ENCODE peak calls at places on chromosome 20, in six cellular contexts. Q, U, F, R, T and D are unnamed samples.

GRCh38 chr20:50806126-50806768 is 11.4 kb downstream of the BCAS4 start:
- DNase-seq in U (no peak), Q (no peak), T (no peak), F (no peak), R (no peak), D (no peak)

GRCh38 chr20:2693286-2693995 is 861 bp downstream of the EBF4 start:
- DNase-seq in Q (no peak), R (peak; percentile 12), F (no peak), T (peak; percentile 59), U (peak; percentile 56), D (peak; percentile 46)

GRCh38 chr20:3277686-3278465 is 38.9 kb upstream of the SLC4A11 start:
- DNase-seq in Q (no peak), T (no peak), F (no peak), U (no peak), R (no peak), D (no peak)

GRCh38 chr20:39532205-39532604 is 570.1 kb downstream of the DHX35 start:
- DNase-seq in U (no peak), R (no peak), Q (no peak), F (no peak), T (no peak), D (no peak)

GRCh38 chr20:53676987-53677386 is 83.3 kb upstream of the ZNF217 start:
- DNase-seq in T (no peak), F (no peak), U (no peak), R (no peak), Q (no peak), D (no peak)

GRCh38 chr20:36491901-36492617 is 49.3 kb upstream of the MYL9 start:
- DNase-seq in U (no peak), Q (no peak), F (no peak), T (peak; percentile 80), R (peak; percentile 42), D (peak; percentile 56)

GRCh38 chr20:16441526-16442164 is 131.6 kb downstream of the KIF16B start:
- DNase-seq in U (no peak), F (no peak), T (no peak), R (no peak), Q (no peak), D (no peak)

GRCh38 chr20:59933296-59933848 is at the start of gene SYCP2:
- DNase-seq in Q (no peak), T (peak; percentile 75), U (no peak), R (peak; percentile 50), F (no peak), D (peak; percentile 76)

GRCh38 chr20:21501184-21501583 is 12.7 kb downstream of the NKX2-2 start:
- DNase-seq in Q (no peak), F (no peak), R (no peak), T (no peak), U (no peak), D (no peak)

GRCh38 chr20:36591854-36592641 is 13.5 kb upstream of the RAB5IF start:
- DNase-seq in F (peak; percentile 38), R (peak; percentile 32), Q (no peak), U (peak; percentile 53), T (no peak), D (peak; percentile 77)

GRCh38 chr20:1816384-1817381 is 78.5 kb upstream of the SIRPA start:
- DNase-seq in T (peak; percentile 57), Q (peak; percentile 47), F (peak; percentile 95), R (peak; percentile 56), U (no peak), D (no peak)

GRCh38 chr20:51767018-51767866 is 948 bp downstream of the ATP9A start:
- DNase-seq in T (peak; percentile 48), Q (peak; percentile 93), F (peak; percentile 97), R (peak; percentile 49), U (peak; percentile 77), D (peak; percentile 39)

GRCh38 chr20:21607971-21608735 is 94.3 kb upstream of the NKX2-2 start:
- DNase-seq in F (peak; percentile 21), T (no peak), U (no peak), R (no peak), Q (no peak), D (no peak)

GRCh38 chr20:20002101-20002998 is 14.8 kb upstream of the NAA20 start:
- DNase-seq in Q (peak; percentile 76), F (peak; percentile 46), U (no peak), R (no peak), T (no peak), D (no peak)

GRCh38 chr20:60062431-60063336 is 104.5 kb downstream of the CDH26 start:
- DNase-seq in R (no peak), Q (peak; percentile 26), T (no peak), U (no peak), F (no peak), D (no peak)

GRCh38 chr20:53943522-53944291 is 126.7 kb downstream of the BCAS1 start:
- DNase-seq in T (no peak), F (peak; percentile 70), U (peak; percentile 57), R (peak; percentile 28), Q (no peak), D (peak; percentile 22)

GRCh38 chr20:31674895-31675827 is 37.4 kb downstream of the COX4I2 start:
- DNase-seq in F (peak; percentile 86), Q (peak; percentile 71), U (no peak), T (peak; percentile 72), R (peak; percentile 81), D (peak; percentile 62)

GRCh38 chr20:11101696-11102095 is 427.9 kb upstream of the JAG1 start:
- DNase-seq in R (no peak), F (no peak), U (no peak), T (no peak), Q (no peak), D (no peak)

GRCh38 chr20:50504231-50504823 is 5.9 kb upstream of the PTPN1 start:
- DNase-seq in Q (no peak), F (no peak), T (no peak), U (no peak), R (no peak), D (no peak)

GRCh38 chr20:1804129-1804503 is 91.1 kb upstream of the SIRPA start:
- DNase-seq in T (no peak), U (no peak), Q (no peak), F (no peak), R (no peak), D (no peak)

GRCh38 chr20:36467076-36467999 is 74.0 kb upstream of the MYL9 start:
- DNase-seq in T (peak; percentile 78), R (peak; percentile 51), F (peak; percentile 56), U (no peak), Q (peak; percentile 59), D (peak; percentile 42)

GRCh38 chr20:37077009-37077408 is 18.8 kb downstream of the RBL1 start:
- DNase-seq in R (no peak), F (no peak), T (no peak), Q (no peak), U (no peak), D (no peak)

GRCh38 chr20:45343445-45343866 is 4.8 kb downstream of the SDC4 start:
- DNase-seq in U (no peak), R (no peak), Q (peak; percentile 77), T (no peak), F (peak; percentile 71), D (no peak)

GRCh38 chr20:45342863-45343444 is 5.3 kb downstream of the SDC4 start:
- DNase-seq in F (no peak), U (no peak), T (no peak), Q (no peak), R (no peak), D (no peak)

GRCh38 chr20:45341579-45341938 is 6.7 kb downstream of the SDC4 start:
- DNase-seq in U (peak; percentile 45), F (no peak), T (no peak), Q (peak; percentile 77), R (no peak), D (no peak)

GRCh38 chr20:45340951-45341350 is 7.3 kb downstream of the SDC4 start:
- DNase-seq in Q (no peak), R (no peak), F (no peak), T (no peak), U (peak; percentile 48), D (no peak)

DNA sequence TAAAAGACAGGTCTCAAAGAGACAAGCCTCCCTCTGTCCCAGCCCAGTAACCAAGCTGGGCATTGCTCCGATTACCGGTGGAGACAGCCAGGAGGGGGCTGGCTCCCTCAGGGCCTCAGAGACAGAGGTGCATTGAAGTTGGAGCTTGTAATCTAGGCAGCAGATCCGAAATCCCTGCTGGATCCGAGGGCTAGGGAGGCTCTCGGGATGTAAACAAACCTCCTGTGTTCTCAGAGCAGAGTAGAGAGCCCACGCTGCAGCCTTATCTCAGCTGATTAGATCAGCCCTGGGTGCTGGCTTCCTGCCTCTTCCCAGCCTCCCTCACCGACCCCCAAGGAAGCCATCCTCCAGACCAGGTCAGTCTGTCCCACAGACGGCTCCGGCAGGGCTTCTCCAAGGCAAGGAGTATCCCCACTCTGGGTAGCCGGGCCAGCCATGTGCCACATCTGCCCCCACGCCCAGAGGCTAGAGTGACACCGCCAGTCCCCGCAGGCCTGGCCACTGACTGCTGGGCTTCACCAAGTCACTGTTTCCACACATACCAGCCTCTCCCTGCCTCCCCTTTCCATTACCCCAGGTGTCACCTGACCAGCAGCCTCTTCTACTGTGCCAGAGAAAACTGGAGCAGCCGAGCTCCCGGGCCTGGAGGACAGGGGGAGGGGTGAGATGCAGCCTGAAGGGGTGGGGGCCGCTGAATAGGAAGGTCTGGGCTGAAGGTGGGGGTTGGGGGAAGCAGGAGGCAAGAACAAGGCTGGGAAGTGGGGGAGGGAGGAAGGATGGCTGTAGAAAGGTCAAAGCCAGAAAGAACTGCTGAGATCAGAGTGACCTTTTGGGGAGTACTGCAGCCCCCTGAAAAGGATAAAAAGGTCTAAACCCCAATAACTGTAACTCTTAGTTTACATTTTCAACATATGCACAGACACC is 6.0 kb downstream of the SDC4 start:
- DNase-seq in U (peak; percentile 90), T (no peak), Q (peak; percentile 90), R (peak; percentile 79), F (peak; percentile 72), D (no peak)
- H3K4me1 ChIP-seq in U (peaks cover 89% of the 10 kb centered on the region), T (peaks cover under 1% of the 10 kb centered on the region), Q (peaks cover 66% of the 10 kb centered on the region), R (peaks cover 70% of the 10 kb centered on the region), F (peaks cover 97% of the 10 kb centered on the region), D (peaks cover 1% of the 10 kb centered on the region)

DNA sequence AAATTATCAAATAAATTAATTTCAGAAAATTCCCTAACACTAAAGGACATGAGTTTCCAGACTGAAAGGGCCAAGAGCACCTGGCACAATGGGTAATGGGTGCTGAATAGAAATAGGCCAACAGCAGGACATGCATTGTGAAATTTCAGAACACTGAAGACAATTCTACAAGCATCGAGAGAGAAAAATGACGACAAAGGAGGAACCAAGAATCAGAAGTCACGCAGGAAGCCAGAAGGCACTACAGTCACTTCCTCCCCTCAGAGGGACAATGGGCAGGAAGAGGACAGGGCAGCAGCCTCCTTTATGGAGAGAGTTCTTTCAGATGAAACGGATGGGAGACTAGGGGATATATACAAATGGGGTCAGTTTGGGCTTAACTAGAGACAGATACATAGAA is 29.6 kb downstream of the PCNA start:
- DNase-seq in T (no peak), U (no peak), Q (peak; percentile 52), F (no peak), R (peak; percentile 23), D (no peak)
- H3K27ac ChIP-seq in T (no peak overlapping the region), U (no peak overlapping the region), Q (peak overlapping the region; percentile 58), F (no peak overlapping the region), R (peak overlapping the region; percentile 28), D (no peak overlapping the region)

GRCh38 chr20:34403063-34403827 is 40.2 kb downstream of the ITCH start:
- DNase-seq in R (no peak), Q (peak; percentile 40), F (no peak), U (no peak), T (no peak), D (no peak)
- H3K4me1 ChIP-seq in R (peaks cover 21% of the 10 kb centered on the region), Q (peaks cover 91% of the 10 kb centered on the region), F (peaks cover 24% of the 10 kb centered on the region), U (peaks cover 23% of the 10 kb centered on the region), T (peaks cover 27% of the 10 kb centered on the region), D (peaks cover 20% of the 10 kb centered on the region)

GRCh38 chr20:48098099-48098498 is 312.8 kb upstream of the SULF2 start:
- DNase-seq in T (no peak), R (no peak), U (no peak), F (no peak), Q (no peak), D (no peak)
- H3K27ac ChIP-seq in T (no peak overlapping the region), R (no peak overlapping the region), U (no peak overlapping the region), F (no peak overlapping the region), Q (no peak overlapping the region), D (no peak overlapping the region)